ENCODE peak calls at places on chromosomes 13 and 19, in eight cellular contexts. One of them, this sample, is unnamed.

GRCh38 chr19:1618157-1619093 is 13.2 kb upstream of the UQCR11 start:
- DNase-seq in aorta: no peak
- DNase-seq in astrocyte: no peak
- DNase-seq in activated T-helper 1 cell treated with Interleukin-2 at 50 U/mL for 16 hours: no peak
- DNase-seq in stimulated activated CD8-positive, alpha-beta memory T cell treated with anti-CD3 and anti-CD28 coated beads, Interleukin-15, amount 100 ng/mL, for 4 hours: no peak
- DNase-seq in KG1: no peak
- DNase-seq in stimulated activated CD4-positive, alpha-beta T cell treated with anti-CD3 and anti-CD28 coated beads, Interleukin-4, amount 100 ng/mL, for 48 hours: no peak
- DNase-seq in fibroblast of lung: no peak
- DNase-seq in this sample: no peak

GRCh38 chr19:277131-277530 is 14.1 kb downstream of the PLPP2 start:
- DNase-seq in stimulated activated CD8-positive, alpha-beta memory T cell treated with anti-CD3 and anti-CD28 coated beads, Interleukin-15, amount 100 ng/mL, for 4 hours: no peak
- DNase-seq in KG1: no peak
- DNase-seq in astrocyte: no peak
- DNase-seq in stimulated activated CD4-positive, alpha-beta T cell treated with anti-CD3 and anti-CD28 coated beads, Interleukin-4, amount 100 ng/mL, for 48 hours: no peak
- DNase-seq in activated T-helper 1 cell treated with Interleukin-2 at 50 U/mL for 16 hours: no peak
- DNase-seq in aorta: peak
- DNase-seq in fibroblast of lung: no peak
- DNase-seq in this sample: no peak

GRCh38 chr19:38944981-38945506 is 14.3 kb downstream of the MRPS12 start:
- DNase-seq in activated T-helper 1 cell treated with Interleukin-2 at 50 U/mL for 16 hours: no peak
- DNase-seq in stimulated activated CD4-positive, alpha-beta T cell treated with anti-CD3 and anti-CD28 coated beads, Interleukin-4, amount 100 ng/mL, for 48 hours: no peak
- DNase-seq in stimulated activated CD8-positive, alpha-beta memory T cell treated with anti-CD3 and anti-CD28 coated beads, Interleukin-15, amount 100 ng/mL, for 4 hours: no peak
- DNase-seq in astrocyte: no peak
- DNase-seq in KG1: no peak
- DNase-seq in fibroblast of lung: no peak
- DNase-seq in aorta: peak
- DNase-seq in this sample: no peak

GRCh38 chr13:113110048-113110851 is 4.7 kb downstream of the F7 start:
- DNase-seq in fibroblast of lung: peak
- DNase-seq in activated T-helper 1 cell treated with Interleukin-2 at 50 U/mL for 16 hours: no peak
- DNase-seq in aorta: peak
- DNase-seq in astrocyte: no peak
- DNase-seq in KG1: no peak
- DNase-seq in stimulated activated CD8-positive, alpha-beta memory T cell treated with anti-CD3 and anti-CD28 coated beads, Interleukin-15, amount 100 ng/mL, for 4 hours: peak
- DNase-seq in stimulated activated CD4-positive, alpha-beta T cell treated with anti-CD3 and anti-CD28 coated beads, Interleukin-4, amount 100 ng/mL, for 48 hours: no peak
- DNase-seq in this sample: no peak

GRCh38 chr13:107765724-107766436 is 449.5 kb downstream of the LIG4 start:
- DNase-seq in stimulated activated CD4-positive, alpha-beta T cell treated with anti-CD3 and anti-CD28 coated beads, Interleukin-4, amount 100 ng/mL, for 48 hours: no peak
- DNase-seq in activated T-helper 1 cell treated with Interleukin-2 at 50 U/mL for 16 hours: no peak
- DNase-seq in astrocyte: peak
- DNase-seq in KG1: no peak
- DNase-seq in fibroblast of lung: peak
- DNase-seq in stimulated activated CD8-positive, alpha-beta memory T cell treated with anti-CD3 and anti-CD28 coated beads, Interleukin-15, amount 100 ng/mL, for 4 hours: no peak
- DNase-seq in aorta: no peak
- DNase-seq in this sample: no peak

GRCh38 chr19:35908010-35908441 is at the start of gene TYROBP:
- DNase-seq in stimulated activated CD8-positive, alpha-beta memory T cell treated with anti-CD3 and anti-CD28 coated beads, Interleukin-15, amount 100 ng/mL, for 4 hours: no peak
- DNase-seq in activated T-helper 1 cell treated with Interleukin-2 at 50 U/mL for 16 hours: no peak
- DNase-seq in KG1: no peak
- DNase-seq in fibroblast of lung: no peak
- DNase-seq in aorta: no peak
- DNase-seq in stimulated activated CD4-positive, alpha-beta T cell treated with anti-CD3 and anti-CD28 coated beads, Interleukin-4, amount 100 ng/mL, for 48 hours: no peak
- DNase-seq in astrocyte: no peak
- DNase-seq in this sample: peak

GRCh38 chr19:16378291-16378889 is 53.8 kb downstream of the KLF2 start:
- DNase-seq in fibroblast of lung: no peak
- DNase-seq in stimulated activated CD4-positive, alpha-beta T cell treated with anti-CD3 and anti-CD28 coated beads, Interleukin-4, amount 100 ng/mL, for 48 hours: no peak
- DNase-seq in astrocyte: no peak
- DNase-seq in activated T-helper 1 cell treated with Interleukin-2 at 50 U/mL for 16 hours: no peak
- DNase-seq in stimulated activated CD8-positive, alpha-beta memory T cell treated with anti-CD3 and anti-CD28 coated beads, Interleukin-15, amount 100 ng/mL, for 4 hours: no peak
- DNase-seq in aorta: peak
- DNase-seq in KG1: no peak
- DNase-seq in this sample: no peak

GRCh38 chr13:75219479-75220237 is 262.3 kb downstream of the TBC1D4 start:
- DNase-seq in KG1: peak
- DNase-seq in aorta: peak
- DNase-seq in astrocyte: peak
- DNase-seq in fibroblast of lung: peak
- DNase-seq in stimulated activated CD4-positive, alpha-beta T cell treated with anti-CD3 and anti-CD28 coated beads, Interleukin-4, amount 100 ng/mL, for 48 hours: peak
- DNase-seq in activated T-helper 1 cell treated with Interleukin-2 at 50 U/mL for 16 hours: peak
- DNase-seq in stimulated activated CD8-positive, alpha-beta memory T cell treated with anti-CD3 and anti-CD28 coated beads, Interleukin-15, amount 100 ng/mL, for 4 hours: peak
- DNase-seq in this sample: no peak

GRCh38 chr19:29040951-29041350 is 172.0 kb downstream of the UQCRFS1 start:
- DNase-seq in activated T-helper 1 cell treated with Interleukin-2 at 50 U/mL for 16 hours: no peak
- DNase-seq in astrocyte: no peak
- DNase-seq in fibroblast of lung: no peak
- DNase-seq in stimulated activated CD4-positive, alpha-beta T cell treated with anti-CD3 and anti-CD28 coated beads, Interleukin-4, amount 100 ng/mL, for 48 hours: no peak
- DNase-seq in KG1: no peak
- DNase-seq in aorta: no peak
- DNase-seq in stimulated activated CD8-positive, alpha-beta memory T cell treated with anti-CD3 and anti-CD28 coated beads, Interleukin-15, amount 100 ng/mL, for 4 hours: no peak
- DNase-seq in this sample: no peak

GRCh38 chr13:43058318-43058674 is 34.9 kb downstream of the DNAJC15 start:
- DNase-seq in activated T-helper 1 cell treated with Interleukin-2 at 50 U/mL for 16 hours: no peak
- DNase-seq in aorta: no peak
- DNase-seq in astrocyte: peak
- DNase-seq in stimulated activated CD4-positive, alpha-beta T cell treated with anti-CD3 and anti-CD28 coated beads, Interleukin-4, amount 100 ng/mL, for 48 hours: no peak
- DNase-seq in stimulated activated CD8-positive, alpha-beta memory T cell treated with anti-CD3 and anti-CD28 coated beads, Interleukin-15, amount 100 ng/mL, for 4 hours: no peak
- DNase-seq in KG1: no peak
- DNase-seq in fibroblast of lung: peak
- DNase-seq in this sample: no peak

GRCh38 chr19:47243776-47244547 is 12.4 kb upstream of the CCDC9 start:
- DNase-seq in astrocyte: peak
- DNase-seq in stimulated activated CD4-positive, alpha-beta T cell treated with anti-CD3 and anti-CD28 coated beads, Interleukin-4, amount 100 ng/mL, for 48 hours: peak
- DNase-seq in fibroblast of lung: peak
- DNase-seq in aorta: peak
- DNase-seq in KG1: peak
- DNase-seq in activated T-helper 1 cell treated with Interleukin-2 at 50 U/mL for 16 hours: peak
- DNase-seq in stimulated activated CD8-positive, alpha-beta memory T cell treated with anti-CD3 and anti-CD28 coated beads, Interleukin-15, amount 100 ng/mL, for 4 hours: peak
- DNase-seq in this sample: peak

GRCh38 chr19:52959613-52960295 is 2.9 kb downstream of the ZNF816 start:
- DNase-seq in fibroblast of lung: no peak
- DNase-seq in activated T-helper 1 cell treated with Interleukin-2 at 50 U/mL for 16 hours: no peak
- DNase-seq in aorta: no peak
- DNase-seq in KG1: no peak
- DNase-seq in astrocyte: no peak
- DNase-seq in stimulated activated CD4-positive, alpha-beta T cell treated with anti-CD3 and anti-CD28 coated beads, Interleukin-4, amount 100 ng/mL, for 48 hours: no peak
- DNase-seq in stimulated activated CD8-positive, alpha-beta memory T cell treated with anti-CD3 and anti-CD28 coated beads, Interleukin-15, amount 100 ng/mL, for 4 hours: no peak
- DNase-seq in this sample: no peak

GRCh38 chr13:54445453-54445852 is 1416.8 kb downstream of the OLFM4 start:
- DNase-seq in stimulated activated CD8-positive, alpha-beta memory T cell treated with anti-CD3 and anti-CD28 coated beads, Interleukin-15, amount 100 ng/mL, for 4 hours: no peak
- DNase-seq in aorta: no peak
- DNase-seq in stimulated activated CD4-positive, alpha-beta T cell treated with anti-CD3 and anti-CD28 coated beads, Interleukin-4, amount 100 ng/mL, for 48 hours: no peak
- DNase-seq in activated T-helper 1 cell treated with Interleukin-2 at 50 U/mL for 16 hours: no peak
- DNase-seq in astrocyte: no peak
- DNase-seq in KG1: no peak
- DNase-seq in fibroblast of lung: no peak
- DNase-seq in this sample: no peak

GRCh38 chr19:2099054-2099501 is 2.4 kb downstream of the IZUMO4 start:
- DNase-seq in stimulated activated CD8-positive, alpha-beta memory T cell treated with anti-CD3 and anti-CD28 coated beads, Interleukin-15, amount 100 ng/mL, for 4 hours: no peak
- DNase-seq in astrocyte: no peak
- DNase-seq in aorta: no peak
- DNase-seq in stimulated activated CD4-positive, alpha-beta T cell treated with anti-CD3 and anti-CD28 coated beads, Interleukin-4, amount 100 ng/mL, for 48 hours: no peak
- DNase-seq in KG1: no peak
- DNase-seq in fibroblast of lung: no peak
- DNase-seq in activated T-helper 1 cell treated with Interleukin-2 at 50 U/mL for 16 hours: no peak
- DNase-seq in this sample: no peak

GRCh38 chr19:33785795-33786194 is 10.9 kb upstream of the KCTD15 start:
- DNase-seq in KG1: no peak
- DNase-seq in fibroblast of lung: peak
- DNase-seq in activated T-helper 1 cell treated with Interleukin-2 at 50 U/mL for 16 hours: no peak
- DNase-seq in astrocyte: peak
- DNase-seq in stimulated activated CD8-positive, alpha-beta memory T cell treated with anti-CD3 and anti-CD28 coated beads, Interleukin-15, amount 100 ng/mL, for 4 hours: no peak
- DNase-seq in aorta: no peak
- DNase-seq in stimulated activated CD4-positive, alpha-beta T cell treated with anti-CD3 and anti-CD28 coated beads, Interleukin-4, amount 100 ng/mL, for 48 hours: no peak
- DNase-seq in this sample: no peak